ENCODE peak calls at places on chromosome 4, in six cellular contexts. One of them, this sample, is unnamed.

GRCh38 chr4:55635282-55635681 is 816 bp downstream of the NMU start:
- DNase-seq in SK-N-SH: peak; percentile 32
- DNase-seq in GM23248: no peak
- DNase-seq in OCI-LY7: no peak
- DNase-seq in PC-3: peak; percentile 26
- DNase-seq in GM23338: peak; percentile 37
- DNase-seq in this sample: no peak

GRCh38 chr4:119286377-119287002 is 35.4 kb downstream of the FABP2 start:
- DNase-seq in GM23338: peak; percentile 46
- DNase-seq in PC-3: peak; percentile 62
- DNase-seq in SK-N-SH: peak; percentile 32
- DNase-seq in OCI-LY7: peak; percentile 57
- DNase-seq in GM23248: peak; percentile 83
- DNase-seq in this sample: peak; percentile 64

GRCh38 chr4:152594981-152595916 is 59.4 kb upstream of the FBXW7 start:
- DNase-seq in SK-N-SH: no peak
- DNase-seq in GM23248: no peak
- DNase-seq in OCI-LY7: peak; percentile 47
- DNase-seq in PC-3: peak; percentile 24
- DNase-seq in GM23338: no peak
- DNase-seq in this sample: no peak

GRCh38 chr4:7392438-7393374 is 42.0 kb downstream of the PSAPL1 start:
- DNase-seq in OCI-LY7: no peak
- DNase-seq in PC-3: peak; percentile 12
- DNase-seq in GM23338: peak; percentile 9
- DNase-seq in GM23248: peak; percentile 26
- DNase-seq in SK-N-SH: peak; percentile 8
- DNase-seq in this sample: no peak

GRCh38 chr4:30380404-30380998 is 339.7 kb upstream of the PCDH7 start:
- DNase-seq in SK-N-SH: peak; percentile 17
- DNase-seq in PC-3: peak; percentile 79
- DNase-seq in OCI-LY7: peak; percentile 54
- DNase-seq in GM23248: peak; percentile 65
- DNase-seq in GM23338: peak; percentile 94
- DNase-seq in this sample: peak; percentile 83

GRCh38 chr4:173794662-173795061 is 264.6 kb upstream of the HAND2 start:
- DNase-seq in GM23248: peak; percentile 58
- DNase-seq in SK-N-SH: no peak
- DNase-seq in GM23338: no peak
- DNase-seq in PC-3: peak; percentile 4
- DNase-seq in OCI-LY7: no peak
- DNase-seq in this sample: no peak

GRCh38 chr4:149645790-149646189 is 169.9 kb downstream of the IQCM start:
- DNase-seq in GM23338: peak; percentile 72
- DNase-seq in GM23248: no peak
- DNase-seq in SK-N-SH: no peak
- DNase-seq in OCI-LY7: no peak
- DNase-seq in PC-3: peak; percentile 24
- DNase-seq in this sample: peak; percentile 4

GRCh38 chr4:152655272-152656129 is 24.3 kb downstream of the TMEM154 start:
- DNase-seq in PC-3: no peak
- DNase-seq in GM23248: no peak
- DNase-seq in GM23338: no peak
- DNase-seq in SK-N-SH: no peak
- DNase-seq in OCI-LY7: no peak
- DNase-seq in this sample: peak; percentile 17

GRCh38 chr4:6769138-6769983 is 13.2 kb upstream of the KIAA0232 start:
- DNase-seq in GM23338: no peak
- DNase-seq in SK-N-SH: no peak
- DNase-seq in OCI-LY7: no peak
- DNase-seq in GM23248: no peak
- DNase-seq in PC-3: no peak
- DNase-seq in this sample: no peak

GRCh38 chr4:108143515-108143914 is 25.2 kb downstream of the LEF1 start:
- DNase-seq in SK-N-SH: no peak
- DNase-seq in OCI-LY7: no peak
- DNase-seq in GM23338: peak; percentile 13
- DNase-seq in GM23248: no peak
- DNase-seq in PC-3: no peak
- DNase-seq in this sample: no peak

GRCh38 chr4:115920637-115921036 is 807.2 kb upstream of the NDST4 start:
- DNase-seq in GM23248: no peak
- DNase-seq in PC-3: no peak
- DNase-seq in OCI-LY7: no peak
- DNase-seq in GM23338: no peak
- DNase-seq in SK-N-SH: no peak
- DNase-seq in this sample: no peak

GRCh38 chr4:33628296-33628695 is 2616.0 kb downstream of the ARAP2 start:
- DNase-seq in PC-3: no peak
- DNase-seq in OCI-LY7: no peak
- DNase-seq in GM23248: no peak
- DNase-seq in SK-N-SH: no peak
- DNase-seq in GM23338: no peak
- DNase-seq in this sample: no peak

GRCh38 chr4:176357359-176358082 is 37.8 kb downstream of the SPCS3 start:
- DNase-seq in SK-N-SH: no peak
- DNase-seq in GM23248: peak; percentile 4
- DNase-seq in OCI-LY7: no peak
- DNase-seq in PC-3: no peak
- DNase-seq in GM23338: peak; percentile 69
- DNase-seq in this sample: no peak

GRCh38 chr4:3821580-3822229 is 55.5 kb downstream of the ADRA2C start:
- DNase-seq in GM23338: no peak
- DNase-seq in PC-3: no peak
- DNase-seq in GM23248: peak; percentile 16
- DNase-seq in OCI-LY7: no peak
- DNase-seq in SK-N-SH: no peak
- DNase-seq in this sample: no peak

GRCh38 chr4:36508390-36508789 is 227.0 kb downstream of the DTHD1 start:
- DNase-seq in GM23248: no peak
- DNase-seq in GM23338: no peak
- DNase-seq in SK-N-SH: no peak
- DNase-seq in PC-3: no peak
- DNase-seq in OCI-LY7: no peak
- DNase-seq in this sample: no peak

GRCh38 chr4:150145090-150145949 is 67.1 kb downstream of the DCLK2 start:
- DNase-seq in PC-3: peak; percentile 37
- DNase-seq in GM23338: peak; percentile 60
- DNase-seq in OCI-LY7: no peak
- DNase-seq in GM23248: peak; percentile 20
- DNase-seq in SK-N-SH: no peak
- DNase-seq in this sample: no peak

GRCh38 chr4:65014078-65014477 is 604.8 kb upstream of the TECRL start:
- DNase-seq in GM23248: no peak
- DNase-seq in SK-N-SH: no peak
- DNase-seq in GM23338: no peak
- DNase-seq in PC-3: no peak
- DNase-seq in OCI-LY7: no peak
- DNase-seq in this sample: no peak

GRCh38 chr4:120544838-120545237 is 377.7 kb downstream of the PRDM5 start:
- DNase-seq in GM23248: no peak
- DNase-seq in OCI-LY7: no peak
- DNase-seq in SK-N-SH: no peak
- DNase-seq in PC-3: no peak
- DNase-seq in GM23338: no peak
- DNase-seq in this sample: no peak

GRCh38 chr4:22246816-22247215 is 269.1 kb downstream of the ADGRA3 start:
- DNase-seq in GM23338: no peak
- DNase-seq in PC-3: no peak
- DNase-seq in GM23248: no peak
- DNase-seq in OCI-LY7: no peak
- DNase-seq in SK-N-SH: no peak
- DNase-seq in this sample: no peak

GRCh38 chr4:24121395-24122175 is 231.7 kb upstream of the PPARGC1A start:
- DNase-seq in GM23248: peak; percentile 69
- DNase-seq in SK-N-SH: no peak
- DNase-seq in OCI-LY7: no peak
- DNase-seq in PC-3: no peak
- DNase-seq in GM23338: no peak
- DNase-seq in this sample: no peak

GRCh38 chr4:39976141-39976944 is 1.4 kb downstream of the PDS5A start:
- DNase-seq in GM23338: peak; percentile 95
- DNase-seq in PC-3: peak; percentile 68
- DNase-seq in OCI-LY7: peak; percentile 85
- DNase-seq in SK-N-SH: peak; percentile 84
- DNase-seq in GM23248: peak; percentile 92
- DNase-seq in this sample: peak; percentile 91

GRCh38 chr4:4870493-4871266 is 11.2 kb downstream of the MSX1 start:
- DNase-seq in GM23338: no peak
- DNase-seq in SK-N-SH: no peak
- DNase-seq in GM23248: no peak
- DNase-seq in PC-3: no peak
- DNase-seq in OCI-LY7: no peak
- DNase-seq in this sample: no peak

GRCh38 chr4:65510976-65511375 is 159.3 kb downstream of the EPHA5 start:
- DNase-seq in OCI-LY7: no peak
- DNase-seq in SK-N-SH: no peak
- DNase-seq in PC-3: peak; percentile 88
- DNase-seq in GM23338: no peak
- DNase-seq in GM23248: peak; percentile 68
- DNase-seq in this sample: no peak

GRCh38 chr4:139457318-139457717 is 3.4 kb downstream of the RAB33B start:
- DNase-seq in SK-N-SH: no peak
- DNase-seq in PC-3: peak; percentile 3
- DNase-seq in OCI-LY7: no peak
- DNase-seq in GM23338: no peak
- DNase-seq in GM23248: peak; percentile 22
- DNase-seq in this sample: no peak

GRCh38 chr4:170651786-170652185 is 562.0 kb upstream of the AADAT start:
- DNase-seq in GM23248: peak; percentile 26
- DNase-seq in PC-3: peak; percentile 53
- DNase-seq in SK-N-SH: no peak
- DNase-seq in OCI-LY7: no peak
- DNase-seq in GM23338: no peak
- DNase-seq in this sample: no peak

GRCh38 chr4:169955521-169955920 is 70.7 kb downstream of the MFAP3L start:
- DNase-seq in PC-3: no peak
- DNase-seq in SK-N-SH: no peak
- DNase-seq in GM23248: no peak
- DNase-seq in GM23338: no peak
- DNase-seq in OCI-LY7: no peak
- DNase-seq in this sample: no peak

GRCh38 chr4:182928061-182928460 is 10.9 kb upstream of the DCTD start:
- DNase-seq in SK-N-SH: no peak
- DNase-seq in OCI-LY7: no peak
- DNase-seq in GM23338: peak; percentile 81
- DNase-seq in PC-3: no peak
- DNase-seq in GM23248: no peak
- DNase-seq in this sample: no peak

DNA sequence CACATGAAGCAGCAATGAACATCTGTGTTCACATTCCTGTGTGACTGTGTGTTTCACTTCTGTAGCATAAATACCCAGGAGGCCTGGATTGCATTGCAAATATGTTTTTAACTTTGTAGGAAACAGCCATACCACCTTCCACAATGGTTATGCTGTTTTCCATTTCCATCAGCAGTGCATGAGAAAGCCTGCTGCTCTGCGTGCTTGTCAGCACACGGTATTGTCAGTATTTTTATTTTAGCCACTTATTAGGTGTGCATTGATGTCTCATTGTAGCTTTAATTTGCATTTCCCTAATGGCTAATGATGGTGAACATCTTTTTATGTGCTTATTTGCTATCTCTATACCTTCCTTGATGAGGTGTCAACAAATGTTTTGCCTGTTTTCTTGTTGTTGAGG is 355.9 kb downstream of the TRIML1 start:
- DNase-seq in GM23248: no peak
- DNase-seq in GM23338: no peak
- DNase-seq in OCI-LY7: no peak
- DNase-seq in PC-3: no peak
- DNase-seq in SK-N-SH: no peak
- DNase-seq in this sample: no peak
- TF ChIP-seq EZH2phosphoT487 in GM23248: no peak
- TF ChIP-seq EZH2phosphoT487 in GM23338: no peak
- TF ChIP-seq EZH2phosphoT487 in OCI-LY7: no peak
- TF ChIP-seq EZH2phosphoT487 in PC-3: no peak
- TF ChIP-seq EZH2phosphoT487 in SK-N-SH: no peak
- TF ChIP-seq EZH2phosphoT487 in this sample: no peak

DNA sequence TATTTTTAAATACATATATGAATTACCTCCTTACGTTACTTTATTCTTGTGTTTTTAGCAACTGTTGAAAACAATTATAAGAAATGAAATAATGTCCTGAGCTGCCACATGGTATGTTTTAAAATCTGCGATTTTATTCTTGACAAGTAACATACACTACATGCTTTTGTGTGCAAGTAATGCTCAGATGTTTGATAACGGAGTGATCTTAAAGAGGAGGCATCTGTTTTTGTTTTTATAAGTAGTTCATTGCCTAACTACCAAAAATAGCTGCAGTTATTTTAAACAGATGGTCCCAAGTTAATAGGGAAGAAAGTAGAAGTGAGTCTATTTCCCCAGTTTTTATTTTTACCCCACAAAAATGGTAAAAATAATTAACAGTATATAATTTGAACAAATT is 55.2 kb downstream of the GAB1 start:
- DNase-seq in GM23338: no peak
- DNase-seq in SK-N-SH: no peak
- DNase-seq in GM23248: peak; percentile 73
- DNase-seq in OCI-LY7: no peak
- DNase-seq in PC-3: no peak
- DNase-seq in this sample: no peak
- H3K4me1 ChIP-seq in GM23338: peaks cover 26% of the 10 kb centered on the region
- H3K4me1 ChIP-seq in SK-N-SH: peaks cover 23% of the 10 kb centered on the region
- H3K4me1 ChIP-seq in GM23248: peaks cover 52% of the 10 kb centered on the region
- H3K4me1 ChIP-seq in OCI-LY7: peaks cover 79% of the 10 kb centered on the region
- H3K4me1 ChIP-seq in PC-3: peaks cover 23% of the 10 kb centered on the region
- H3K4me1 ChIP-seq in this sample: peaks cover 41% of the 10 kb centered on the region

GRCh38 chr4:71011451-71011850 is 18.0 kb downstream of the DCK start:
- DNase-seq in PC-3: no peak
- DNase-seq in GM23338: no peak
- DNase-seq in GM23248: no peak
- DNase-seq in OCI-LY7: no peak
- DNase-seq in SK-N-SH: no peak
- DNase-seq in this sample: no peak

GRCh38 chr4:71004281-71004851 is 10.9 kb downstream of the DCK start:
- DNase-seq in SK-N-SH: no peak
- DNase-seq in PC-3: no peak
- DNase-seq in GM23338: peak; percentile 46
- DNase-seq in OCI-LY7: peak; percentile 71
- DNase-seq in GM23248: no peak
- DNase-seq in this sample: no peak

GRCh38 chr4:71009091-71009490 is 15.6 kb downstream of the DCK start:
- DNase-seq in PC-3: no peak
- DNase-seq in GM23248: peak; percentile 74
- DNase-seq in OCI-LY7: no peak
- DNase-seq in GM23338: no peak
- DNase-seq in SK-N-SH: peak; percentile 10
- DNase-seq in this sample: no peak

GRCh38 chr4:71009796-71010588 is 16.5 kb downstream of the DCK start:
- DNase-seq in OCI-LY7: peak; percentile 66
- DNase-seq in GM23248: peak; percentile 63
- DNase-seq in GM23338: peak; percentile 77
- DNase-seq in SK-N-SH: peak; percentile 49
- DNase-seq in PC-3: peak; percentile 66
- DNase-seq in this sample: peak; percentile 12

GRCh38 chr4:71006203-71006907 is 12.9 kb downstream of the DCK start:
- DNase-seq in OCI-LY7: peak; percentile 69
- DNase-seq in SK-N-SH: no peak
- DNase-seq in GM23338: no peak
- DNase-seq in GM23248: no peak
- DNase-seq in PC-3: no peak
- DNase-seq in this sample: no peak
- H3K4me3 ChIP-seq in OCI-LY7: peak overlapping the region; percentile 53
- H3K4me3 ChIP-seq in SK-N-SH: no peak overlapping the region
- H3K4me3 ChIP-seq in GM23338: no peak overlapping the region
- H3K4me3 ChIP-seq in GM23248: no peak overlapping the region
- H3K4me3 ChIP-seq in PC-3: no peak overlapping the region
- H3K4me3 ChIP-seq in this sample: no peak overlapping the region

GRCh38 chr4:25441519-25442117 is 64.6 kb downstream of the ANAPC4 start:
- DNase-seq in GM23248: peak; percentile 75
- DNase-seq in PC-3: peak; percentile 76
- DNase-seq in GM23338: peak; percentile 86
- DNase-seq in SK-N-SH: peak; percentile 52
- DNase-seq in OCI-LY7: peak; percentile 54
- DNase-seq in this sample: peak; percentile 77
- TF ChIP-seq EZH2phosphoT487 in GM23248: no peak
- TF ChIP-seq EZH2phosphoT487 in PC-3: no peak
- TF ChIP-seq EZH2phosphoT487 in GM23338: no peak
- TF ChIP-seq EZH2phosphoT487 in SK-N-SH: no peak
- TF ChIP-seq EZH2phosphoT487 in OCI-LY7: no peak
- TF ChIP-seq EZH2phosphoT487 in this sample: no peak